ENCODE peak calls at places on chromosome 4, in five cellular contexts. C is A549, K is K562, D is GM12878, N is HepG2. S is an unnamed sample.

GRCh38 chr4:33837043-33837442 is 2407.3 kb downstream of the ARAP2 start:
- DNase-seq in K (no peak), C (peak), N (no peak), D (no peak), S (no peak)

GRCh38 chr4:150001815-150002214 is 76.4 kb upstream of the DCLK2 start:
- DNase-seq in D (no peak), C (peak), K (no peak), N (no peak), S (no peak)

GRCh38 chr4:145920205-145920604 is 18.4 kb downstream of the ZNF827 start:
- DNase-seq in K (no peak), C (no peak), D (no peak), N (no peak), S (no peak)

GRCh38 chr4:81844717-81845116 is 373.0 kb upstream of the RASGEF1B start:
- DNase-seq in N (peak), K (peak), C (peak), D (peak), S (peak)

GRCh38 chr4:59057804-59058203 is 1947.6 kb upstream of the IGFBP7 start:
- DNase-seq in K (no peak), N (peak), C (peak), D (no peak), S (no peak)

GRCh38 chr4:80343887-80344286 is 8.4 kb downstream of the CFAP299 start:
- DNase-seq in D (no peak), N (no peak), C (no peak), K (no peak), S (no peak)

GRCh38 chr4:98945297-98945850 is 16.4 kb upstream of the EIF4E start:
- DNase-seq in C (no peak), K (no peak), D (no peak), N (no peak), S (no peak)

GRCh38 chr4:36244257-36245084 is at the start of gene ARAP2:
- DNase-seq in N (no peak), K (peak), D (no peak), C (peak), S (peak)

GRCh38 chr4:3766791-3767561 is 791 bp downstream of the ADRA2C start:
- DNase-seq in K (no peak), N (no peak), D (no peak), C (no peak), S (no peak)

GRCh38 chr4:74428278-74428677 is 16.7 kb upstream of the AREG start:
- DNase-seq in N (no peak), D (no peak), C (no peak), K (no peak), S (no peak)

GRCh38 chr4:142440093-142440492 is 406.0 kb downstream of the INPP4B start:
- DNase-seq in N (no peak), C (peak), K (no peak), D (no peak), S (no peak)

GRCh38 chr4:5386921-5387320 is 321.4 kb downstream of the EVC2 start:
- DNase-seq in C (no peak), D (no peak), N (no peak), K (no peak), S (no peak)

GRCh38 chr4:153115322-153116100 is 88.7 kb upstream of the TRIM2 start:
- DNase-seq in D (peak), K (no peak), C (peak), N (peak), S (peak)

GRCh38 chr4:16065066-16065465 is 18.8 kb downstream of the PROM1 start:
- DNase-seq in K (no peak), N (no peak), D (no peak), C (no peak), S (no peak)

GRCh38 chr4:175560628-175561027 is 251.4 kb downstream of the GPM6A start:
- DNase-seq in K (no peak), N (no peak), D (no peak), C (peak), S (peak)

GRCh38 chr4:124019749-124020549 is 623.4 kb downstream of the SPRY1 start:
- DNase-seq in N (no peak), C (no peak), K (no peak), D (no peak), S (no peak)

GRCh38 chr4:159451006-159451405 is 348.1 kb downstream of the RAPGEF2 start:
- DNase-seq in C (no peak), N (no peak), D (no peak), K (no peak), S (no peak)

GRCh38 chr4:37628977-37629609 is 57.1 kb downstream of the RELL1 start:
- DNase-seq in N (no peak), C (peak), D (no peak), K (peak), S (peak)

GRCh38 chr4:151052785-151053184 is 37.7 kb upstream of the LRBA start:
- DNase-seq in K (no peak), N (no peak), D (no peak), C (no peak), S (no peak)

GRCh38 chr4:98510757-98511517 is 147.5 kb downstream of the TSPAN5 start:
- DNase-seq in K (no peak), C (no peak), D (no peak), N (no peak), S (peak)

GRCh38 chr4:76090241-76090691 is 15.8 kb downstream of the ART3 start:
- DNase-seq in N (peak), D (no peak), C (no peak), K (peak), S (peak)

GRCh38 chr4:28151314-28151713 is 1290.7 kb downstream of the STIM2 start:
- DNase-seq in D (no peak), C (no peak), K (no peak), N (no peak), S (no peak)

GRCh38 chr4:108315699-108316098 is 147.0 kb upstream of the LEF1 start:
- DNase-seq in C (no peak), D (no peak), K (no peak), N (no peak), S (no peak)

GRCh38 chr4:108314900-108315589 is 146.3 kb upstream of the LEF1 start:
- DNase-seq in C (no peak), N (no peak), K (no peak), D (no peak), S (no peak)

GRCh38 chr4:108313546-108314339 is 145.0 kb upstream of the LEF1 start:
- DNase-seq in D (no peak), C (no peak), N (no peak), K (no peak), S (no peak)

GRCh38 chr4:108311313-108311712 is 142.6 kb upstream of the LEF1 start:
- DNase-seq in N (no peak), C (no peak), D (no peak), K (no peak), S (no peak)
- TF ChIP-seq MYC in N (no peak), C (no peak), D (no peak), K (no peak), S (no peak)

GRCh38 chr4:184265566-184266351 is 48.1 kb upstream of the ENPP6 start:
- DNase-seq in K (peak), N (no peak), C (peak), D (no peak), S (peak)

GRCh38 chr4:184261246-184261645 is 43.6 kb upstream of the ENPP6 start:
- DNase-seq in D (no peak), N (no peak), K (no peak), C (no peak), S (no peak)

GRCh38 chr4:184263910-184264732 is 46.4 kb upstream of the ENPP6 start:
- DNase-seq in D (no peak), C (peak), N (peak), K (peak), S (peak)

GRCh38 chr4:184263461-184263860 is 45.8 kb upstream of the ENPP6 start:
- DNase-seq in C (no peak), K (no peak), N (no peak), D (no peak), S (no peak)

DNA sequence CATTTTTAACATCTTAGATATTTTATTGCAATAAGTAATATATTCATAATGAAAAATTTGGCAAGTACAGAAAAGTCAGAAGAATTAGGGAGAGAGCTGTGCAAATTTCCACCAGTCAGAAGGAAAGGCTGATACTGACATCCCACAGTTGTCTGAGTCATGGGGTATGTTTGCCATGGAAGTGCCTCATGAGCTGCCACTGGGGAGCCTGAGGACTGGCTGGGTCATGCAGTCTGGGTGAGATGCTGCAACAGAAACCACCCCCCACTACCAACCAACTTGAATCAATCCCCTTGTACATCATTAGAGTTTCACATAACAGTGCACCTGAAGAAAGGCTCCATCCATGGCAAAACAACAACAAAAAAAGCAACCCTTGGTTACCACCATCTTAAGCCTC is 45.2 kb upstream of the ENPP6 start:
- DNase-seq in C (no peak), K (no peak), N (no peak), D (no peak), S (peak)
- TF ChIP-seq MYC in C (no peak), K (no peak), N (no peak), D (no peak), S (no peak)

DNA sequence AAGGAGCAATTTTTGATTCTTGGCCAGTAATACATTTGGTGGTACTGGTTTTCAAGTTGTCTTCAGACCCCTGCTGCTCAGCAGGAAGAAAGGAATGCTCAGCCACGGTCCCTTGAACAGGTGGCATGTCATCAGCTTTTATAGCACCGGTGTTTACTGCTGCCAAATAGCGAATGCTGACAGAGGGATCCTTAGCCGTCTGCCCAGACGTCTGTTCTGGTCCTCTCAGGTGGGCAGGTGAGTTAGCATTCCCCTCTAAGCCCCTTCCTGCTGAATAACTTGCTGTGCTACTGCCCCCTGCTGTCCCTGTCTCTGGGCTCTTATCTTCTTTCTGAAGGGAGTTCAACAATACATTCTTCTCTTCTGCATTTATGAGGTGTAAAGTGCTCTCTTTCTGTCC is 28.4 kb downstream of the BOD1L1 start:
- DNase-seq in N (no peak), C (no peak), K (no peak), D (no peak), S (peak)
- TF ChIP-seq MYC in N (no peak), C (no peak), K (no peak), D (no peak), S (no peak)

GRCh38 chr4:70703695-70704332 is 15.5 kb downstream of the UTP3 start:
- DNase-seq in N (no peak), C (no peak), K (no peak), D (no peak), S (peak)
- TF ChIP-seq MYC in N (no peak), C (no peak), K (no peak), D (no peak), S (no peak)

GRCh38 chr4:27117453-27117852 is 256.8 kb downstream of the STIM2 start:
- DNase-seq in N (no peak), K (no peak), D (no peak), C (no peak), S (no peak)

GRCh38 chr4:27123769-27124124 is 263.1 kb downstream of the STIM2 start:
- DNase-seq in N (no peak), C (no peak), K (no peak), D (no peak), S (no peak)

GRCh38 chr4:27128431-27128830 is 267.8 kb downstream of the STIM2 start:
- DNase-seq in D (no peak), K (no peak), N (no peak), C (no peak), S (no peak)

GRCh38 chr4:27121830-27122229 is 261.2 kb downstream of the STIM2 start:
- DNase-seq in C (no peak), N (no peak), D (no peak), K (no peak), S (no peak)

DNA sequence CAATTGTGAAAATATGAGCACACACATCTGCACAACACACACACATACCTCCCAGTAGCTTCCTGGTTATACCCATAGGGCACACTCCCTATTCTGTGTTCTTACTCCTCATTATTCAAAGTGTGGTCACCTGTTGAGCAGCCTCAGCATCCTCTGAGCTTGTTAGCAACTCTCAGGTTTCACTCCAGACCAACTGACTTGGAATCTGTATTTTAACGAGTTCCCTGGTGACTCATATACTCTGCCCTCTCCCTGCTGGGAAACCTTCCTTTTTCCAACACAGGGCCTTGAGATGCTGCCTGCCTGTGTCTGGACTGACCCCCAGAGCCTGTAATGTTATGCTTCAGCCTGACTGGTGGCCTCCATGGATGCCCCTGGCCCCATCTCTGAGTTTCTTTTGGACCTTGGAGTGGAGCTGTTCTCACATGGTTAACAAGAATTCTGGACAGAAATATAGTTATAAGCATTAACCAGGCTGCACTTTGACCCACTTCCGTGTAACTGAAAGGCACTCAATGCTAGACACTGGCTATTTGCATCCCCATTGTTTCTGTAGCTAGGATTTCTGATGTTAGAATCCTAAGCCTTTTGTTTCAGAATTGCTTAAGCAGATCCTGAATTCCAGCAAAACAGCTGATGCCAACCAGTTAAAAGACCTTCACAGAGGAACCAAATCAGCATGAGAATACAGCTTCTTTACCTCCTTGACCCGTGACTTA is 262.6 kb downstream of the STIM2 start:
- DNase-seq in K (no peak), C (no peak), N (no peak), D (no peak), S (no peak)
- TF ChIP-seq MYC in K (no peak), C (no peak), N (no peak), D (no peak), S (no peak)

GRCh38 chr4:1240721-1241465 is 8.0 kb downstream of the CTBP1 start:
- DNase-seq in N (no peak), C (no peak), D (no peak), K (no peak), S (no peak)
- TF ChIP-seq MYC in N (no peak), C (no peak), D (no peak), K (no peak), S (no peak)

S was measured in NB4.